ENCODE peak calls at places on chromosomes 13 and 19, in five cellular contexts. X is AG08395, H is DMS153, D is C1 segment of cervical spinal cord, I is mesothelial cell of epicardium. Q is an unnamed sample.

GRCh38 chr19:2111425-2111824 is 14.7 kb downstream of the IZUMO4 start:
- DNase-seq in X (no peak), H (no peak), D (no peak), I (no peak), Q (no peak)

GRCh38 chr19:33396701-33397535 is 23.4 kb downstream of the CEBPG start:
- DNase-seq in X (no peak), H (no peak), D (no peak), I (no peak), Q (peak; percentile 55)

GRCh38 chr13:78121459-78122348 is 203.1 kb upstream of the EDNRB start:
- DNase-seq in X (peak; percentile 51), H (peak; percentile 8), D (peak; percentile 1), I (no peak), Q (peak; percentile 6)

GRCh38 chr19:6292006-6292405 is 12.2 kb upstream of the MLLT1 start:
- DNase-seq in X (no peak), H (no peak), D (no peak), I (no peak), Q (no peak)

GRCh38 chr19:44701228-44701627 is 2.3 kb downstream of the CEACAM16 start:
- DNase-seq in X (no peak), H (no peak), D (no peak), I (no peak), Q (no peak)

GRCh38 chr13:113410472-113411201 is 42.7 kb downstream of the ADPRHL1 start:
- DNase-seq in X (peak; percentile 85), H (no peak), D (no peak), I (no peak), Q (peak; percentile 95)

GRCh38 chr13:81929988-81930387 is 1589.1 kb upstream of the SPRY2 start:
- DNase-seq in X (no peak), H (peak; percentile 10), D (no peak), I (no peak), Q (no peak)

GRCh38 chr13:102250448-102250847 is 151.4 kb downstream of the FGF14 start:
- DNase-seq in X (no peak), H (no peak), D (no peak), I (no peak), Q (no peak)

GRCh38 chr19:35087393-35087792 is 28.2 kb upstream of the FXYD3 start:
- DNase-seq in X (no peak), H (no peak), D (no peak), I (no peak), Q (no peak)

GRCh38 chr19:33055718-33056117 is 9.0 kb downstream of the RHPN2 start:
- DNase-seq in X (peak; percentile 22), H (no peak), D (no peak), I (no peak), Q (no peak)

GRCh38 chr13:30364876-30365275 is 57.4 kb upstream of the UBE2L5 start:
- DNase-seq in X (peak; percentile 23), H (no peak), D (no peak), I (no peak), Q (peak; percentile 26)

GRCh38 chr13:34458756-34459462 is 483.2 kb upstream of the NBEA start:
- DNase-seq in X (no peak), H (no peak), D (no peak), I (no peak), Q (no peak)

GRCh38 chr13:109196896-109197295 is 567.5 kb downstream of the MYO16 start:
- DNase-seq in X (no peak), H (no peak), D (no peak), I (no peak), Q (no peak)

GRCh38 chr19:5136060-5136855 is 167.3 kb downstream of the KDM4B start:
- DNase-seq in X (no peak), H (no peak), D (no peak), I (no peak), Q (no peak)

GRCh38 chr13:42280537-42280936 is 8.6 kb downstream of the AKAP11 start:
- DNase-seq in X (no peak), H (no peak), D (no peak), I (no peak), Q (no peak)

GRCh38 chr13:88142653-88143052 is 471.5 kb downstream of the SLITRK5 start:
- DNase-seq in X (no peak), H (no peak), D (no peak), I (no peak), Q (no peak)

GRCh38 chr13:89831157-89831556 is 1516.3 kb upstream of the MIR17HG start:
- DNase-seq in X (no peak), H (no peak), D (no peak), I (no peak), Q (no peak)

GRCh38 chr19:56619131-56619530 is 23.8 kb upstream of the SMIM17 start:
- DNase-seq in X (no peak), H (no peak), D (no peak), I (no peak), Q (no peak)

GRCh38 chr19:5436101-5436947 is 18.9 kb upstream of the ZNRF4 start:
- DNase-seq in X (peak; percentile 96), H (no peak), D (peak; percentile 11), I (peak; percentile 85), Q (peak; percentile 79)

GRCh38 chr13:73984949-73985691 is 149.1 kb downstream of the KLF12 start:
- DNase-seq in X (no peak), H (no peak), D (no peak), I (no peak), Q (no peak)

GRCh38 chr13:29897102-29897501 is 46.7 kb upstream of the UBL3 start:
- DNase-seq in X (no peak), H (no peak), D (no peak), I (no peak), Q (no peak)